ENCODE peak calls at places on chromosomes 6 and 20, in ten cellular contexts. G, K, V, Q, Z, S, O, P, L and W are unnamed samples.

GRCh38 chr20:11173936-11174335 is 500.1 kb upstream of the JAG1 start:
- DNase-seq in Q (no peak), G (no peak), S (no peak), V (no peak), P (no peak), O (no peak), Z (no peak), L (no peak), K (no peak), W (no peak)

GRCh38 chr20:41308726-41309413 is 8.7 kb downstream of the ZHX3 start:
- DNase-seq in Q (no peak), K (no peak), Z (no peak), G (no peak), S (no peak), O (no peak), V (no peak), P (no peak), L (no peak), W (no peak)

GRCh38 chr20:46348972-46349741 is 40.9 kb upstream of the CDH22 start:
- DNase-seq in P (no peak), S (peak; percentile 81), G (peak; percentile 78), Z (peak; percentile 8), L (peak; percentile 77), O (peak; percentile 35), V (no peak), K (peak; percentile 69), Q (no peak), W (no peak)

GRCh38 chr6:13788820-13789219 is 25.5 kb downstream of the MCUR1 start:
- DNase-seq in P (no peak), Z (no peak), G (no peak), K (no peak), O (no peak), V (no peak), L (no peak), Q (no peak), S (no peak), W (no peak)

GRCh38 chr20:46063151-46063550 is 26.6 kb downstream of the NCOA5 start:
- DNase-seq in S (no peak), Q (no peak), G (no peak), O (no peak), P (no peak), V (no peak), Z (no peak), K (no peak), L (no peak), W (no peak)

GRCh38 chr6:43444601-43445000 is 10.7 kb downstream of the DLK2 start:
- DNase-seq in L (peak; percentile 3), O (no peak), V (no peak), S (no peak), G (peak; percentile 58), P (no peak), Z (no peak), K (no peak), Q (no peak), W (no peak)

GRCh38 chr6:29792123-29793035 is 35.2 kb upstream of the HLA-G start:
- DNase-seq in G (peak; percentile 62), Q (peak; percentile 73), Z (peak; percentile 65), V (no peak), K (no peak), S (no peak), O (no peak), P (no peak), L (peak; percentile 59), W (no peak)

GRCh38 chr6:5606546-5606945 is 345.2 kb downstream of the FARS2 start:
- DNase-seq in G (no peak), P (no peak), S (no peak), L (no peak), Z (no peak), O (no peak), Q (no peak), K (no peak), V (peak; percentile 93), W (no peak)

GRCh38 chr6:108831104-108831503 is 17.1 kb upstream of the ARMC2 start:
- DNase-seq in S (no peak), V (no peak), K (peak; percentile 30), O (no peak), G (no peak), P (no peak), Z (no peak), L (peak; percentile 41), Q (no peak), W (peak; percentile 15)

GRCh38 chr20:32777177-32777956 is 15.2 kb downstream of the DNMT3B start:
- DNase-seq in K (no peak), Q (no peak), P (no peak), V (no peak), L (no peak), O (no peak), S (no peak), G (no peak), Z (no peak), W (no peak)

GRCh38 chr20:24147961-24148360 is 159.4 kb upstream of the GGTLC1 start:
- DNase-seq in S (no peak), O (no peak), K (no peak), Q (no peak), L (no peak), P (no peak), V (no peak), G (no peak), Z (no peak), W (no peak)

GRCh38 chr20:48959902-48960550 is 38.5 kb downstream of the ARFGEF2 start:
- DNase-seq in L (no peak), Z (no peak), K (no peak), Q (no peak), P (no peak), G (no peak), S (no peak), O (no peak), V (no peak), W (no peak)